ENCODE peak calls at places on chromosomes 4 and X, in seven cellular contexts. P, Y, D, G, S, I and V are unnamed samples.

GRCh38 chr4:64781737-64782326 is 372.6 kb upstream of the TECRL start:
- DNase-seq in P (no peak), Y (no peak), D (peak; percentile 26), G (no peak), S (no peak), I (peak; percentile 8), V (no peak)

GRCh38 chr4:2166253-2166652 is 75.7 kb downstream of the HAUS3 start:
- DNase-seq in P (no peak), Y (no peak), D (no peak), G (no peak), S (no peak), I (no peak), V (no peak)

GRCh38 chrX:120251471-120252011 is 929 bp downstream of the ZBTB33 start:
- DNase-seq in P (no peak), Y (peak; percentile 51), D (peak; percentile 48), G (no peak), S (peak; percentile 13), I (peak; percentile 58), V (peak; percentile 27)

GRCh38 chr4:26874110-26874509 is 13.5 kb downstream of the STIM2 start:
- DNase-seq in P (no peak), Y (no peak), D (no peak), G (no peak), S (no peak), I (no peak), V (no peak)

GRCh38 chr4:168882650-168883233 is 127.3 kb downstream of the CBR4 start:
- DNase-seq in P (no peak), Y (no peak), D (peak; percentile 56), G (peak; percentile 50), S (no peak), I (no peak), V (no peak)

GRCh38 chr4:74545488-74545887 is 100.6 kb downstream of the AREG start:
- DNase-seq in P (no peak), Y (no peak), D (no peak), G (peak; percentile 32), S (no peak), I (no peak), V (peak; percentile 26)

GRCh38 chrX:108735087-108735679 is 1.2 kb downstream of the IRS4 start:
- DNase-seq in P (no peak), Y (peak; percentile 30), D (peak; percentile 77), G (no peak), S (no peak), I (no peak), V (no peak)

GRCh38 chr4:84028340-84028739 is 470.8 kb downstream of the NKX6-1 start:
- DNase-seq in P (no peak), Y (no peak), D (no peak), G (no peak), S (no peak), I (no peak), V (no peak)

GRCh38 chr4:151599876-151600275 is 160.9 kb downstream of the GATB start:
- DNase-seq in P (no peak), Y (no peak), D (no peak), G (no peak), S (no peak), I (no peak), V (no peak)

GRCh38 chrX:110944323-110944761 is 148.7 kb upstream of the CHRDL1 start:
- DNase-seq in P (peak; percentile 14), Y (no peak), D (no peak), G (peak; percentile 20), S (no peak), I (no peak), V (peak; percentile 27)

GRCh38 chr4:107349266-107349665 is 313.2 kb upstream of the DKK2 start:
- DNase-seq in P (no peak), Y (no peak), D (no peak), G (no peak), S (no peak), I (no peak), V (no peak)

GRCh38 chr4:95539056-95539455 is 9.7 kb downstream of the UNC5C start:
- DNase-seq in P (no peak), Y (no peak), D (no peak), G (no peak), S (no peak), I (no peak), V (no peak)
- H3K4me1 ChIP-seq in P (no peaks in the 10 kb centered on the region), Y (no peaks in the 10 kb centered on the region), D (peaks cover 33% of the 10 kb centered on the region), G (peaks cover under 1% of the 10 kb centered on the region), S (no peaks in the 10 kb centered on the region), I (no peaks in the 10 kb centered on the region), V (no peaks in the 10 kb centered on the region)

DNA sequence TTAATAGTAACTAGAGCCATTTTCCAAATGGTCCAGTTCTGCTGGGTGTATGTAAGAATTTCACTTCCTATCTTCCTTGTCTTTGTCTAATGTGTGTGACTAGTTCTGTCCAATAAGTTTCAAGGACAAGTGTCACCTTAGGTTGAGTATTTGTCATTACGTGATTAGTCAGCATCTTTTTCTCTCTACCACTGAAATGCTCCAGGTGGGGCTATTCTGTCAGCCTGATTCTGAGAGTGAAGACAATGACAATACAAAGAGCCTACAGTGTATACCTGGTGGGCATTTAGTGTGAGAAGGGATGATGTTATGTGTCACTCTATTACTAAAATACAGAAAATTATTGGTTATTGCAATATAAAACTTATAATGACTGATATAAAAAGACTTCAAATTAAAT is 876.3 kb downstream of the C4orf33 start:
- DNase-seq in P (no peak), Y (no peak), D (no peak), G (no peak), S (no peak), I (no peak), V (no peak)
- TF ChIP-seq CTCF in P (no peak), Y (no peak), D (no peak), G (no peak), S (no peak), I (peak; percentile 25), V (no peak)

GRCh38 chr4:142322996-142323395 is 523.1 kb downstream of the INPP4B start:
- DNase-seq in P (no peak), Y (no peak), D (peak; percentile 4), G (no peak), S (no peak), I (no peak), V (no peak)
- H3K4me1 ChIP-seq in P (no peaks in the 10 kb centered on the region), Y (no peaks in the 10 kb centered on the region), D (no peaks in the 10 kb centered on the region), G (no peaks in the 10 kb centered on the region), S (no peaks in the 10 kb centered on the region), I (no peaks in the 10 kb centered on the region), V (no peaks in the 10 kb centered on the region)

DNA sequence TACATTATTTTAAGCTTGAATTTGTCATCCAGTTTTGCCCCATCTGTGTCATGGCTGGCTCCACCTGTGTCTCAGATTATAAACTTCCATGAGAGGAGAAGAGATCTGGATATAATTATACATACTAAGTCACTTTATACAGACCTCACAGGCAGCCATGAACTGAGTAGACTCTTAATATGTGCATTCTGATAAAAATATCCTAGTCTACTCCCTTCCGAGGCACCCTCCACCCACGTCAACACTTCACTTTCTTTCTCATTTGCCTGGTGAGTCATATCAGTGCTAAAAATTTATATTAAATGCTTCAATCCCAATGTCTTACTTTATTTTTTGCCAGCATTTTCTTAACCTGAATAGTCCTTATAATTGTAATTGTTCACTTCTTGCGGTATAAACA is 35.1 kb downstream of the GABRA2 start:
- DNase-seq in P (no peak), Y (no peak), D (no peak), G (no peak), S (no peak), I (no peak), V (no peak)
- TF ChIP-seq CTCF in P (no peak), Y (no peak), D (no peak), G (no peak), S (no peak), I (no peak), V (no peak)

GRCh38 chr4:41510179-41510578 is 27.8 kb upstream of the LIMCH1 start:
- DNase-seq in P (no peak), Y (no peak), D (no peak), G (no peak), S (no peak), I (no peak), V (no peak)
- H3K4me1 ChIP-seq in P (no peaks in the 10 kb centered on the region), Y (peaks cover 11% of the 10 kb centered on the region), D (peaks cover 8% of the 10 kb centered on the region), G (peaks cover 20% of the 10 kb centered on the region), S (peaks cover 21% of the 10 kb centered on the region), I (no peaks in the 10 kb centered on the region), V (no peaks in the 10 kb centered on the region)

GRCh38 chr4:182141046-182141445 is 102.2 kb upstream of the TENM3 start:
- DNase-seq in P (no peak), Y (no peak), D (no peak), G (no peak), S (no peak), I (no peak), V (no peak)
- TF ChIP-seq CTCF in P (no peak), Y (no peak), D (no peak), G (no peak), S (no peak), I (no peak), V (no peak)

GRCh38 chr4:128351502-128351901 is 63.9 kb upstream of the PGRMC2 start:
- DNase-seq in P (no peak), Y (no peak), D (no peak), G (no peak), S (no peak), I (no peak), V (no peak)
- H3K4me1 ChIP-seq in P (no peaks in the 10 kb centered on the region), Y (peaks cover 11% of the 10 kb centered on the region), D (peaks cover 45% of the 10 kb centered on the region), G (peaks cover 18% of the 10 kb centered on the region), S (peaks cover 28% of the 10 kb centered on the region), I (no peaks in the 10 kb centered on the region), V (no peaks in the 10 kb centered on the region)

GRCh38 chr4:52665592-52665991 is 6.5 kb upstream of the USP46 start:
- DNase-seq in P (no peak), Y (no peak), D (peak; percentile 37), G (no peak), S (no peak), I (peak; percentile 62), V (no peak)
- TF ChIP-seq CTCF in P (no peak), Y (peak; percentile 26), D (no peak), G (no peak), S (peak; percentile 45), I (peak; percentile 76), V (no peak)